ENCODE peak calls at places on chromosomes 3 and 15, in ten cellular contexts. One of them, this sample, is unnamed.

GRCh38 chr3:17491601-17492000 is 250.8 kb downstream of the TBC1D5 start:
- DNase-seq in adrenal gland: no peak
- DNase-seq in T-helper 22 cell: no peak
- DNase-seq in GM18507: no peak
- DNase-seq in activated CD8-positive, alpha-beta memory T cell treated with anti-CD3 and anti-CD28 coated beads for 24 hours: no peak
- DNase-seq in EL: peak; percentile 84
- DNase-seq in T-helper 17 cell: no peak
- DNase-seq in T follicular helper cell: no peak
- DNase-seq in substantia nigra: no peak
- DNase-seq in NCI-H345: no peak
- DNase-seq in this sample: no peak

GRCh38 chr3:196472286-196472685 is 31.3 kb downstream of the RNF168 start:
- DNase-seq in adrenal gland: no peak
- DNase-seq in T-helper 22 cell: no peak
- DNase-seq in GM18507: no peak
- DNase-seq in activated CD8-positive, alpha-beta memory T cell treated with anti-CD3 and anti-CD28 coated beads for 24 hours: no peak
- DNase-seq in EL: no peak
- DNase-seq in T-helper 17 cell: no peak
- DNase-seq in T follicular helper cell: no peak
- DNase-seq in substantia nigra: no peak
- DNase-seq in NCI-H345: no peak
- DNase-seq in this sample: no peak

GRCh38 chr15:79311901-79312553 is 1.1 kb downstream of the TMED3 start:
- DNase-seq in adrenal gland: no peak
- DNase-seq in T-helper 22 cell: no peak
- DNase-seq in GM18507: no peak
- DNase-seq in activated CD8-positive, alpha-beta memory T cell treated with anti-CD3 and anti-CD28 coated beads for 24 hours: no peak
- DNase-seq in EL: no peak
- DNase-seq in T-helper 17 cell: no peak
- DNase-seq in T follicular helper cell: no peak
- DNase-seq in substantia nigra: no peak
- DNase-seq in NCI-H345: no peak
- DNase-seq in this sample: no peak

GRCh38 chr3:151156618-151157216 is 46.3 kb downstream of the GPR171 start:
- DNase-seq in adrenal gland: no peak
- DNase-seq in T-helper 22 cell: no peak
- DNase-seq in GM18507: peak; percentile 28
- DNase-seq in activated CD8-positive, alpha-beta memory T cell treated with anti-CD3 and anti-CD28 coated beads for 24 hours: no peak
- DNase-seq in EL: peak; percentile 59
- DNase-seq in T-helper 17 cell: no peak
- DNase-seq in T follicular helper cell: no peak
- DNase-seq in substantia nigra: no peak
- DNase-seq in NCI-H345: peak; percentile 8
- DNase-seq in this sample: no peak

GRCh38 chr15:82159922-82160321 is 102.6 kb downstream of the EFL1 start:
- DNase-seq in adrenal gland: peak; percentile 54
- DNase-seq in T-helper 22 cell: no peak
- DNase-seq in GM18507: no peak
- DNase-seq in activated CD8-positive, alpha-beta memory T cell treated with anti-CD3 and anti-CD28 coated beads for 24 hours: no peak
- DNase-seq in EL: peak; percentile 100
- DNase-seq in T-helper 17 cell: no peak
- DNase-seq in T follicular helper cell: no peak
- DNase-seq in substantia nigra: no peak
- DNase-seq in NCI-H345: no peak
- DNase-seq in this sample: no peak

GRCh38 chr3:23735575-23736326 is 70.0 kb upstream of the UBE2E1 start:
- DNase-seq in adrenal gland: peak; percentile 34
- DNase-seq in T-helper 22 cell: no peak
- DNase-seq in GM18507: no peak
- DNase-seq in activated CD8-positive, alpha-beta memory T cell treated with anti-CD3 and anti-CD28 coated beads for 24 hours: no peak
- DNase-seq in EL: no peak
- DNase-seq in T-helper 17 cell: no peak
- DNase-seq in T follicular helper cell: no peak
- DNase-seq in substantia nigra: no peak
- DNase-seq in NCI-H345: peak; percentile 82
- DNase-seq in this sample: peak; percentile 53

GRCh38 chr3:57500506-57500905 is 43.6 kb downstream of the DNAH12 start:
- DNase-seq in adrenal gland: no peak
- DNase-seq in T-helper 22 cell: no peak
- DNase-seq in GM18507: no peak
- DNase-seq in activated CD8-positive, alpha-beta memory T cell treated with anti-CD3 and anti-CD28 coated beads for 24 hours: no peak
- DNase-seq in EL: no peak
- DNase-seq in T-helper 17 cell: no peak
- DNase-seq in T follicular helper cell: no peak
- DNase-seq in substantia nigra: no peak
- DNase-seq in NCI-H345: no peak
- DNase-seq in this sample: no peak

GRCh38 chr3:37056826-37057225 is 63.5 kb downstream of the MLH1 start:
- DNase-seq in adrenal gland: no peak
- DNase-seq in T-helper 22 cell: no peak
- DNase-seq in GM18507: no peak
- DNase-seq in activated CD8-positive, alpha-beta memory T cell treated with anti-CD3 and anti-CD28 coated beads for 24 hours: no peak
- DNase-seq in EL: no peak
- DNase-seq in T-helper 17 cell: no peak
- DNase-seq in T follicular helper cell: no peak
- DNase-seq in substantia nigra: no peak
- DNase-seq in NCI-H345: no peak
- DNase-seq in this sample: no peak

GRCh38 chr15:74869726-74870407 is 3.3 kb downstream of the SCAMP2 start:
- DNase-seq in adrenal gland: peak; percentile 67
- DNase-seq in T-helper 22 cell: no peak
- DNase-seq in GM18507: peak; percentile 74
- DNase-seq in activated CD8-positive, alpha-beta memory T cell treated with anti-CD3 and anti-CD28 coated beads for 24 hours: no peak
- DNase-seq in EL: no peak
- DNase-seq in T-helper 17 cell: no peak
- DNase-seq in T follicular helper cell: no peak
- DNase-seq in substantia nigra: no peak
- DNase-seq in NCI-H345: no peak
- DNase-seq in this sample: no peak

GRCh38 chr15:92801774-92802464 is 98.2 kb upstream of the CHD2 start:
- DNase-seq in adrenal gland: peak; percentile 61
- DNase-seq in T-helper 22 cell: no peak
- DNase-seq in GM18507: no peak
- DNase-seq in activated CD8-positive, alpha-beta memory T cell treated with anti-CD3 and anti-CD28 coated beads for 24 hours: no peak
- DNase-seq in EL: peak; percentile 95
- DNase-seq in T-helper 17 cell: no peak
- DNase-seq in T follicular helper cell: no peak
- DNase-seq in substantia nigra: no peak
- DNase-seq in NCI-H345: no peak
- DNase-seq in this sample: no peak

GRCh38 chr3:187946031-187946691 is 200.9 kb upstream of the BCL6 start:
- DNase-seq in adrenal gland: no peak
- DNase-seq in T-helper 22 cell: no peak
- DNase-seq in GM18507: no peak
- DNase-seq in activated CD8-positive, alpha-beta memory T cell treated with anti-CD3 and anti-CD28 coated beads for 24 hours: no peak
- DNase-seq in EL: peak; percentile 29
- DNase-seq in T-helper 17 cell: no peak
- DNase-seq in T follicular helper cell: no peak
- DNase-seq in substantia nigra: no peak
- DNase-seq in NCI-H345: peak; percentile 14
- DNase-seq in this sample: no peak

GRCh38 chr3:142040941-142041575 is 108.3 kb downstream of the TFDP2 start:
- DNase-seq in adrenal gland: no peak
- DNase-seq in T-helper 22 cell: no peak
- DNase-seq in GM18507: no peak
- DNase-seq in activated CD8-positive, alpha-beta memory T cell treated with anti-CD3 and anti-CD28 coated beads for 24 hours: no peak
- DNase-seq in EL: no peak
- DNase-seq in T-helper 17 cell: no peak
- DNase-seq in T follicular helper cell: no peak
- DNase-seq in substantia nigra: no peak
- DNase-seq in NCI-H345: no peak
- DNase-seq in this sample: no peak

GRCh38 chr3:191563722-191564121 is 102.8 kb downstream of the PYDC2 start:
- DNase-seq in adrenal gland: no peak
- DNase-seq in T-helper 22 cell: no peak
- DNase-seq in GM18507: no peak
- DNase-seq in activated CD8-positive, alpha-beta memory T cell treated with anti-CD3 and anti-CD28 coated beads for 24 hours: no peak
- DNase-seq in EL: no peak
- DNase-seq in T-helper 17 cell: no peak
- DNase-seq in T follicular helper cell: no peak
- DNase-seq in substantia nigra: no peak
- DNase-seq in NCI-H345: no peak
- DNase-seq in this sample: no peak

GRCh38 chr3:35528728-35529127 is 110.6 kb upstream of the ARPP21 start:
- DNase-seq in adrenal gland: no peak
- DNase-seq in T-helper 22 cell: no peak
- DNase-seq in GM18507: no peak
- DNase-seq in activated CD8-positive, alpha-beta memory T cell treated with anti-CD3 and anti-CD28 coated beads for 24 hours: no peak
- DNase-seq in EL: no peak
- DNase-seq in T-helper 17 cell: no peak
- DNase-seq in T follicular helper cell: no peak
- DNase-seq in substantia nigra: no peak
- DNase-seq in NCI-H345: no peak
- DNase-seq in this sample: no peak

GRCh38 chr15:59274126-59274970 is 67.7 kb downstream of the LDHAL6B start:
- DNase-seq in adrenal gland: no peak
- DNase-seq in T-helper 22 cell: no peak
- DNase-seq in GM18507: no peak
- DNase-seq in activated CD8-positive, alpha-beta memory T cell treated with anti-CD3 and anti-CD28 coated beads for 24 hours: no peak
- DNase-seq in EL: peak; percentile 63
- DNase-seq in T-helper 17 cell: no peak
- DNase-seq in T follicular helper cell: no peak
- DNase-seq in substantia nigra: no peak
- DNase-seq in NCI-H345: no peak
- DNase-seq in this sample: no peak

GRCh38 chr3:138933068-138933668 is 13.8 kb downstream of the FOXL2 start:
- DNase-seq in adrenal gland: no peak
- DNase-seq in T-helper 22 cell: no peak
- DNase-seq in GM18507: no peak
- DNase-seq in activated CD8-positive, alpha-beta memory T cell treated with anti-CD3 and anti-CD28 coated beads for 24 hours: no peak
- DNase-seq in EL: no peak
- DNase-seq in T-helper 17 cell: no peak
- DNase-seq in T follicular helper cell: no peak
- DNase-seq in substantia nigra: no peak
- DNase-seq in NCI-H345: no peak
- DNase-seq in this sample: no peak

GRCh38 chr15:23566070-23567050 is 886 bp downstream of the MKRN3 start:
- DNase-seq in adrenal gland: no peak
- DNase-seq in T-helper 22 cell: peak; percentile 4
- DNase-seq in GM18507: no peak
- DNase-seq in activated CD8-positive, alpha-beta memory T cell treated with anti-CD3 and anti-CD28 coated beads for 24 hours: peak; percentile 57
- DNase-seq in EL: peak; percentile 14
- DNase-seq in T-helper 17 cell: peak; percentile 5
- DNase-seq in T follicular helper cell: peak; percentile 9
- DNase-seq in substantia nigra: peak; percentile 44
- DNase-seq in NCI-H345: no peak
- DNase-seq in this sample: no peak

GRCh38 chr15:83653639-83654378 is at the start of gene ADAMTSL3:
- DNase-seq in adrenal gland: peak; percentile 50
- DNase-seq in T-helper 22 cell: no peak
- DNase-seq in GM18507: no peak
- DNase-seq in activated CD8-positive, alpha-beta memory T cell treated with anti-CD3 and anti-CD28 coated beads for 24 hours: no peak
- DNase-seq in EL: no peak
- DNase-seq in T-helper 17 cell: no peak
- DNase-seq in T follicular helper cell: no peak
- DNase-seq in substantia nigra: peak; percentile 33
- DNase-seq in NCI-H345: no peak
- DNase-seq in this sample: no peak

GRCh38 chr3:119245778-119246177 is 5.1 kb upstream of the B4GALT4 start:
- DNase-seq in adrenal gland: peak; percentile 55
- DNase-seq in T-helper 22 cell: no peak
- DNase-seq in GM18507: no peak
- DNase-seq in activated CD8-positive, alpha-beta memory T cell treated with anti-CD3 and anti-CD28 coated beads for 24 hours: no peak
- DNase-seq in EL: no peak
- DNase-seq in T-helper 17 cell: no peak
- DNase-seq in T follicular helper cell: no peak
- DNase-seq in substantia nigra: no peak
- DNase-seq in NCI-H345: no peak
- DNase-seq in this sample: no peak

GRCh38 chr15:39918688-39919385 is 1.2 kb downstream of the GPR176 start:
- DNase-seq in adrenal gland: no peak
- DNase-seq in T-helper 22 cell: no peak
- DNase-seq in GM18507: no peak
- DNase-seq in activated CD8-positive, alpha-beta memory T cell treated with anti-CD3 and anti-CD28 coated beads for 24 hours: no peak
- DNase-seq in EL: peak; percentile 92
- DNase-seq in T-helper 17 cell: no peak
- DNase-seq in T follicular helper cell: no peak
- DNase-seq in substantia nigra: no peak
- DNase-seq in NCI-H345: no peak
- DNase-seq in this sample: no peak

GRCh38 chr15:92430067-92430435 is 36.4 kb downstream of the ST8SIA2 start:
- DNase-seq in adrenal gland: no peak
- DNase-seq in T-helper 22 cell: no peak
- DNase-seq in GM18507: no peak
- DNase-seq in activated CD8-positive, alpha-beta memory T cell treated with anti-CD3 and anti-CD28 coated beads for 24 hours: no peak
- DNase-seq in EL: no peak
- DNase-seq in T-helper 17 cell: no peak
- DNase-seq in T follicular helper cell: no peak
- DNase-seq in substantia nigra: no peak
- DNase-seq in NCI-H345: no peak
- DNase-seq in this sample: no peak

GRCh38 chr3:52934626-52935530 is 37.5 kb upstream of the STIMATE start:
- DNase-seq in adrenal gland: peak; percentile 58
- DNase-seq in T-helper 22 cell: peak; percentile 16
- DNase-seq in GM18507: peak; percentile 8
- DNase-seq in activated CD8-positive, alpha-beta memory T cell treated with anti-CD3 and anti-CD28 coated beads for 24 hours: peak; percentile 61
- DNase-seq in EL: peak; percentile 63
- DNase-seq in T-helper 17 cell: peak; percentile 13
- DNase-seq in T follicular helper cell: peak; percentile 18
- DNase-seq in substantia nigra: peak; percentile 15
- DNase-seq in NCI-H345: peak; percentile 1
- DNase-seq in this sample: no peak

GRCh38 chr3:14791343-14791945 is 27.3 kb upstream of the FGD5 start:
- DNase-seq in adrenal gland: peak; percentile 70
- DNase-seq in T-helper 22 cell: no peak
- DNase-seq in GM18507: peak; percentile 40
- DNase-seq in activated CD8-positive, alpha-beta memory T cell treated with anti-CD3 and anti-CD28 coated beads for 24 hours: peak; percentile 65
- DNase-seq in EL: peak; percentile 41
- DNase-seq in T-helper 17 cell: peak; percentile 32
- DNase-seq in T follicular helper cell: peak; percentile 37
- DNase-seq in substantia nigra: no peak
- DNase-seq in NCI-H345: peak; percentile 20
- DNase-seq in this sample: no peak

GRCh38 chr3:183253364-183253960 is 409 bp downstream of the B3GNT5 start:
- DNase-seq in adrenal gland: peak; percentile 67
- DNase-seq in T-helper 22 cell: no peak
- DNase-seq in GM18507: no peak
- DNase-seq in activated CD8-positive, alpha-beta memory T cell treated with anti-CD3 and anti-CD28 coated beads for 24 hours: no peak
- DNase-seq in EL: peak; percentile 42
- DNase-seq in T-helper 17 cell: no peak
- DNase-seq in T follicular helper cell: no peak
- DNase-seq in substantia nigra: peak; percentile 22
- DNase-seq in NCI-H345: peak; percentile 49
- DNase-seq in this sample: peak; percentile 74

GRCh38 chr15:68852466-68852865 is 31.8 kb upstream of the ANP32A start:
- DNase-seq in adrenal gland: no peak
- DNase-seq in T-helper 22 cell: no peak
- DNase-seq in GM18507: no peak
- DNase-seq in activated CD8-positive, alpha-beta memory T cell treated with anti-CD3 and anti-CD28 coated beads for 24 hours: no peak
- DNase-seq in EL: no peak
- DNase-seq in T-helper 17 cell: no peak
- DNase-seq in T follicular helper cell: no peak
- DNase-seq in substantia nigra: no peak
- DNase-seq in NCI-H345: no peak
- DNase-seq in this sample: no peak

GRCh38 chr3:183764854-183765731 is 60.3 kb downstream of the MAP6D1 start:
- DNase-seq in adrenal gland: no peak
- DNase-seq in T-helper 22 cell: no peak
- DNase-seq in GM18507: no peak
- DNase-seq in activated CD8-positive, alpha-beta memory T cell treated with anti-CD3 and anti-CD28 coated beads for 24 hours: no peak
- DNase-seq in EL: peak; percentile 80
- DNase-seq in T-helper 17 cell: no peak
- DNase-seq in T follicular helper cell: no peak
- DNase-seq in substantia nigra: no peak
- DNase-seq in NCI-H345: no peak
- DNase-seq in this sample: no peak

GRCh38 chr3:13013994-13014754 is 59.1 kb downstream of the IQSEC1 start:
- DNase-seq in adrenal gland: no peak
- DNase-seq in T-helper 22 cell: no peak
- DNase-seq in GM18507: no peak
- DNase-seq in activated CD8-positive, alpha-beta memory T cell treated with anti-CD3 and anti-CD28 coated beads for 24 hours: peak; percentile 74
- DNase-seq in EL: no peak
- DNase-seq in T-helper 17 cell: peak; percentile 43
- DNase-seq in T follicular helper cell: no peak
- DNase-seq in substantia nigra: no peak
- DNase-seq in NCI-H345: no peak
- DNase-seq in this sample: no peak

GRCh38 chr3:120567370-120568197 is 28.6 kb upstream of the NDUFB4 start:
- DNase-seq in adrenal gland: no peak
- DNase-seq in T-helper 22 cell: no peak
- DNase-seq in GM18507: no peak
- DNase-seq in activated CD8-positive, alpha-beta memory T cell treated with anti-CD3 and anti-CD28 coated beads for 24 hours: no peak
- DNase-seq in EL: peak; percentile 58
- DNase-seq in T-helper 17 cell: no peak
- DNase-seq in T follicular helper cell: no peak
- DNase-seq in substantia nigra: no peak
- DNase-seq in NCI-H345: peak; percentile 4
- DNase-seq in this sample: no peak

This sample was measured in type B pancreatic cell.